ENCODE peak calls at places on chromosomes 16 and 17, in ten cellular contexts. H is colonic mucosa; P is osteoblast; S is GM23338; I is naive thymus-derived CD4-positive, alpha-beta T cell; O is cardiac muscle cell; D is Panc1; Z is A673; B is upper lobe of right lung; G is CD4-positive, alpha-beta T cell. T is an unnamed sample.

GRCh38 chr16:49596119-49596518 is 222.5 kb downstream of the C16orf78 start:
- DNase-seq in H (no peak), P (peak), S (no peak), I (no peak), O (no peak), D (no peak), Z (peak), B (no peak), G (no peak), T (no peak)

GRCh38 chr17:13086142-13086769 is 68.4 kb upstream of the ELAC2 start:
- DNase-seq in H (no peak), P (no peak), S (no peak), I (no peak), O (no peak), D (no peak), Z (no peak), B (no peak), G (no peak), T (no peak)

GRCh38 chr17:37478187-37478586 is 11.5 kb upstream of the DUSP14 start:
- DNase-seq in H (no peak), P (no peak), S (no peak), I (no peak), O (no peak), D (no peak), Z (no peak), B (no peak), G (no peak), T (no peak)

GRCh38 chr16:85365120-85365519 is 248.0 kb upstream of the GSE1 start:
- DNase-seq in H (no peak), P (no peak), S (no peak), I (no peak), O (no peak), D (no peak), Z (no peak), B (peak), G (no peak), T (no peak)

GRCh38 chr16:68776821-68777485 is 39.9 kb downstream of the CDH1 start:
- DNase-seq in H (no peak), P (no peak), S (no peak), I (no peak), O (no peak), D (no peak), Z (no peak), B (no peak), G (no peak), T (no peak)

GRCh38 chr17:37605813-37606505 is 3.3 kb downstream of the SYNRG start:
- DNase-seq in H (peak), P (peak), S (no peak), I (no peak), O (no peak), D (no peak), Z (no peak), B (no peak), G (peak), T (no peak)

GRCh38 chr16:81549547-81550411 is 105.2 kb downstream of the CMIP start:
- DNase-seq in H (no peak), P (no peak), S (no peak), I (no peak), O (no peak), D (no peak), Z (no peak), B (no peak), G (no peak), T (no peak)

GRCh38 chr17:8964801-8965393 is 610 bp downstream of the PIK3R5 start:
- DNase-seq in H (peak), P (no peak), S (no peak), I (peak), O (no peak), D (no peak), Z (no peak), B (peak), G (peak), T (no peak)

GRCh38 chr17:12996357-12996756 is 21.5 kb downstream of the ELAC2 start:
- DNase-seq in H (no peak), P (no peak), S (no peak), I (no peak), O (no peak), D (no peak), Z (no peak), B (no peak), G (no peak), T (no peak)

GRCh38 chr16:15885560-15886001 is 2.8 kb downstream of the CEP20 start:
- DNase-seq in H (no peak), P (no peak), S (no peak), I (no peak), O (no peak), D (no peak), Z (no peak), B (no peak), G (no peak), T (no peak)

GRCh38 chr17:50977487-50978159 is 111.5 kb upstream of the TOB1 start:
- DNase-seq in H (no peak), P (no peak), S (no peak), I (no peak), O (no peak), D (no peak), Z (no peak), B (no peak), G (no peak), T (no peak)

GRCh38 chr17:77882481-77883212 is 75.9 kb upstream of the TNRC6C start:
- DNase-seq in H (peak), P (peak), S (no peak), I (peak), O (no peak), D (no peak), Z (peak), B (no peak), G (peak), T (no peak)

GRCh38 chr17:74077231-74077630 is 126.2 kb upstream of the RPL38 start:
- DNase-seq in H (no peak), P (no peak), S (no peak), I (no peak), O (no peak), D (no peak), Z (no peak), B (no peak), G (no peak), T (no peak)

GRCh38 chr17:80511222-80512180 is 33.1 kb upstream of the RPTOR start:
- DNase-seq in H (no peak), P (peak), S (peak), I (no peak), O (peak), D (no peak), Z (no peak), B (no peak), G (no peak), T (no peak)

GRCh38 chr16:30369091-30369937 is 980 bp downstream of the TBC1D10B start:
- DNase-seq in H (peak), P (peak), S (peak), I (peak), O (peak), D (no peak), Z (no peak), B (no peak), G (no peak), T (no peak)

GRCh38 chr17:46147167-46147749 is 46.0 kb downstream of the KANSL1 start:
- DNase-seq in H (no peak), P (no peak), S (no peak), I (no peak), O (no peak), D (no peak), Z (no peak), B (no peak), G (no peak), T (no peak)

GRCh38 chr17:71959129-71959528 is 161.7 kb upstream of the SOX9 start:
- DNase-seq in H (no peak), P (no peak), S (peak), I (no peak), O (no peak), D (no peak), Z (peak), B (no peak), G (no peak), T (no peak)

GRCh38 chr16:89374393-89374948 is 115.9 kb downstream of the ANKRD11 start:
- DNase-seq in H (no peak), P (peak), S (peak), I (no peak), O (peak), D (no peak), Z (no peak), B (no peak), G (no peak), T (no peak)

GRCh38 chr16:48478418-48478817 is 93.2 kb upstream of the SIAH1 start:
- DNase-seq in H (no peak), P (no peak), S (peak), I (no peak), O (no peak), D (no peak), Z (no peak), B (no peak), G (no peak), T (no peak)

GRCh38 chr17:15281909-15282308 is 16.8 kb upstream of the PMP22 start:
- DNase-seq in H (no peak), P (no peak), S (no peak), I (no peak), O (no peak), D (no peak), Z (no peak), B (no peak), G (no peak), T (no peak)

GRCh38 chr17:76382305-76382802 is 2.1 kb upstream of the SPHK1 start:
- DNase-seq in H (no peak), P (peak), S (peak), I (no peak), O (peak), D (no peak), Z (no peak), B (no peak), G (no peak), T (no peak)

GRCh38 chr17:21199311-21199710 is 14.7 kb downstream of the TMEM11 start:
- DNase-seq in H (no peak), P (peak), S (peak), I (no peak), O (no peak), D (no peak), Z (no peak), B (no peak), G (no peak), T (no peak)

GRCh38 chr16:86663691-86664517 is 85.6 kb downstream of the FOXL1 start:
- DNase-seq in H (no peak), P (no peak), S (no peak), I (no peak), O (no peak), D (peak), Z (no peak), B (no peak), G (no peak), T (no peak)

GRCh38 chr16:4056161-4057105 is 59.8 kb downstream of the ADCY9 start:
- DNase-seq in H (peak), P (no peak), S (no peak), I (no peak), O (no peak), D (no peak), Z (no peak), B (no peak), G (no peak), T (no peak)

GRCh38 chr17:385195-385835 is 32.7 kb upstream of the RPH3AL start:
- DNase-seq in H (peak), P (peak), S (peak), I (no peak), O (peak), D (no peak), Z (peak), B (peak), G (peak), T (no peak)

GRCh38 chr17:17437461-17437860 is 39.3 kb upstream of the MED9 start:
- DNase-seq in H (no peak), P (no peak), S (no peak), I (no peak), O (no peak), D (no peak), Z (no peak), B (no peak), G (no peak), T (no peak)

GRCh38 chr17:17437893-17438292 is 38.9 kb upstream of the MED9 start:
- DNase-seq in H (no peak), P (no peak), S (no peak), I (no peak), O (no peak), D (no peak), Z (no peak), B (no peak), G (no peak), T (no peak)

GRCh38 chr17:17434477-17434876 is 42.3 kb upstream of the MED9 start:
- DNase-seq in H (no peak), P (no peak), S (no peak), I (no peak), O (no peak), D (no peak), Z (no peak), B (no peak), G (no peak), T (no peak)

GRCh38 chr17:17433260-17433659 is 43.5 kb upstream of the MED9 start:
- DNase-seq in H (no peak), P (no peak), S (peak), I (no peak), O (no peak), D (no peak), Z (no peak), B (peak), G (no peak), T (no peak)

DNA sequence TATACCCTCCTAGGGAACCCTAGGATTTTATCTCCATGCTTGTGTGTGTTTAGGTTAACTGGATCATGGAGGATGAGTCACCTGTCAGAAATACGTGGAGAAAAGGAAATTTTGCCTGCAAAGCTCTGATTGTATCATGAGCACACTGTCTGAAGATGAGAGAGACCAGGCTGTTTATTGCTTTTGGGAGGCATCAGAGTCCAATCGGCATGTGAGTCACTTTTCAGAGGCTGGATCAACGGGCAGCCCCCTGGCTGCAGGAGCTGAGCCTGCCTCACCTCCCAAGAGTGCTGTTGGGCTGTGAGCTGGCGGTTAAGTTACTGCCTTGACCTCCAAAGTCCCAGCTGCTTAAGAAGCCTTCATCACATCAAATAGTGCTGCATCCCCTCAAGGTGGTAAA is 41.5 kb upstream of the MED9 start:
- DNase-seq in H (no peak), P (peak), S (no peak), I (no peak), O (no peak), D (no peak), Z (no peak), B (no peak), G (no peak), T (no peak)
- H3K27ac ChIP-seq in H (no peak), P (peak), S (no peak), I (no peak), O (no peak), D (no peak), Z (no peak), B (no peak), G (no peak), T (no peak)

DNA sequence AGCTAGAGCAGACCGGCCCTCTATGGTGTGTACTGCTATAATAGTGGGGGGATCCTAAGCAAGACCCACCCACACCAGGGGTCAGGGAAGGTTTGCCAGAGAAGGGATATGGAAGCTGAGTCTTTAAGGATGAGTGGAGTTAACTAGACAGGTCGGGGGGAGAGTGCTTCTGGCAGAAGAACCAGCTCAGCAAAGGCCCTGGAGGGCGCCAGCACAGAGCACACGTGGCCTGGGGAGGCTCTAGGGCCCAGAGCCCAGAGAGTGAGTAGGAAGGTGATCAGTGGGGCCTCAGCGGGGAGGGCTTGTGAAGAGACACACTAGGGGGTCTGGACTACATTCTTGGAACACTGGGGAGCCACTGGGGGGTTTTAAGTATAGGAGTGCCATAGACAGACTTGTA is 21.1 kb downstream of the NGFR start:
- DNase-seq in H (no peak), P (peak), S (no peak), I (no peak), O (no peak), D (no peak), Z (no peak), B (no peak), G (no peak), T (no peak)
- H3K27ac ChIP-seq in H (peak), P (peak), S (no peak), I (no peak), O (peak), D (no peak), Z (no peak), B (peak), G (no peak), T (no peak)

GRCh38 chr17:27455914-27456680 is at the start of gene KSR1:
- DNase-seq in H (peak), P (peak), S (peak), I (peak), O (peak), D (peak), Z (peak), B (peak), G (peak), T (no peak)
- H3K27ac ChIP-seq in H (peak), P (peak), S (peak), I (peak), O (peak), D (peak), Z (peak), B (peak), G (no peak), T (no peak)

GRCh38 chr16:1989209-1989825 is 453 bp upstream of the SYNGR3 start:
- DNase-seq in H (peak), P (no peak), S (peak), I (no peak), O (no peak), D (no peak), Z (no peak), B (no peak), G (no peak), T (no peak)

GRCh38 chr16:1989826-1990335 is at the start of gene SYNGR3:
- DNase-seq in H (no peak), P (no peak), S (peak), I (peak), O (peak), D (no peak), Z (no peak), B (no peak), G (no peak), T (no peak)

GRCh38 chr16:1991588-1992474 is 2.1 kb downstream of the SYNGR3 start:
- DNase-seq in H (peak), P (peak), S (peak), I (peak), O (peak), D (no peak), Z (peak), B (peak), G (peak), T (peak)

GRCh38 chr16:1991135-1991551 is 1.4 kb downstream of the SYNGR3 start:
- DNase-seq in H (peak), P (no peak), S (peak), I (no peak), O (no peak), D (no peak), Z (no peak), B (no peak), G (no peak), T (no peak)

GRCh38 chr16:1990336-1991134 is 765 bp downstream of the SYNGR3 start:
- DNase-seq in H (peak), P (no peak), S (peak), I (no peak), O (peak), D (no peak), Z (no peak), B (no peak), G (no peak), T (no peak)
- H3K27ac ChIP-seq in H (no peak), P (no peak), S (no peak), I (no peak), O (no peak), D (peak), Z (no peak), B (no peak), G (no peak), T (no peak)

GRCh38 chr16:727291-727977 is 528 bp downstream of the HAGHL start:
- DNase-seq in H (peak), P (no peak), S (peak), I (no peak), O (peak), D (no peak), Z (no peak), B (no peak), G (peak), T (no peak)
- H3K27ac ChIP-seq in H (no peak), P (no peak), S (no peak), I (peak), O (no peak), D (peak), Z (no peak), B (peak), G (no peak), T (peak)

GRCh38 chr17:29140631-29141483 is 39.3 kb downstream of the MYO18A start:
- DNase-seq in H (no peak), P (peak), S (peak), I (peak), O (peak), D (no peak), Z (peak), B (no peak), G (peak), T (no peak)
- H3K27ac ChIP-seq in H (peak), P (peak), S (peak), I (peak), O (peak), D (no peak), Z (peak), B (peak), G (peak), T (no peak)

GRCh38 chr17:49555495-49556018 is 20.1 kb upstream of the NXPH3 start:
- DNase-seq in H (no peak), P (no peak), S (no peak), I (no peak), O (no peak), D (no peak), Z (no peak), B (no peak), G (no peak), T (no peak)
- H3K27ac ChIP-seq in H (no peak), P (no peak), S (no peak), I (no peak), O (no peak), D (no peak), Z (no peak), B (no peak), G (no peak), T (no peak)

DNA sequence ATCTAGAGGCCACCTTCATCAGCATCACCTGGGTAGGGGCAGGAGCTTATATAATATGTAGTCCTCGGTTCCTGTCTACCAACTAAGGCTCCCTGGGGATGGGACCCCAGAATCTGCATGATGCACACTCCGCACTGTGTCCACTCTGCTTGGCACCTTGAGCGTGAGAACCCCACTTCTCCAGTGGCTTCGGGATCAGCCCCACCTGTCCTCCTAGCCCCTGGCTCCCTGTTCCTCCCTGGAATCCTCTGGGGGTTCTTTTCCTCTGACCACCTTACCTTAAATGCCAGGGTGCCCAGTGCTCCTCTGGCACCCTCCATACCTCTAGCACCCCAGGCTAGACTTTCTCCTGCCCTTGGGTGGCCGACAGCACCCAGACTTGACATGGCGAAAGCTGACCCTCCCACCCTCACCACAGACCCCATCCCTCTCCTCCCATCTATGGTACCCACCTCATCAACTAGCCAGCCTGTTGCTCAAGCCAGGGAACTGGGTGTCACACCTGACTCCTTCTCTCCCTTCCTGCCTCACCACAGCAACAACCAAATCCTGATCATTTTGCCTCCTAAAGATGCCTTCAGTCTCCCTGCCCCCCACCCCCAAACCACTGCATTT is 2.8 kb upstream of the NXPH3 start:
- DNase-seq in H (no peak), P (peak), S (no peak), I (no peak), O (no peak), D (no peak), Z (no peak), B (peak), G (no peak), T (no peak)
- H3K27ac ChIP-seq in H (no peak), P (no peak), S (no peak), I (no peak), O (no peak), D (no peak), Z (no peak), B (no peak), G (no peak), T (no peak)